ENCODE peak calls at places on chromosomes 16 and 17, in seven cellular contexts. K, Q, L, P, M, Z and C are unnamed samples.
A peak's percentile ranks its signal among the peaks of the same experiment; 100 is the strongest.

GRCh38 chr16:57444711-57445110 is 2.5 kb downstream of the CIAPIN1 start:
- DNase-seq in Z (no peak), M (no peak), Q (no peak), P (no peak), K (no peak), L (peak; percentile 23), C (no peak)

GRCh38 chr17:75668489-75668888 is 1.4 kb downstream of the SAP30BP start:
- DNase-seq in P (no peak), M (no peak), L (no peak), Z (no peak), K (no peak), Q (no peak), C (no peak)

GRCh38 chr16:1823821-1824220 is 2.8 kb downstream of the HAGH start:
- DNase-seq in K (no peak), P (peak; percentile 34), L (peak; percentile 76), Q (no peak), Z (no peak), M (no peak), C (no peak)

GRCh38 chr16:3945751-3946603 is 65.5 kb upstream of the CREBBP start:
- DNase-seq in P (peak; percentile 90), Q (no peak), K (no peak), Z (peak; percentile 98), M (no peak), L (peak; percentile 98), C (no peak)

GRCh38 chr17:40480501-40481003 is 20.9 kb downstream of the TNS4 start:
- DNase-seq in L (no peak), M (peak; percentile 66), Z (peak; percentile 91), Q (peak; percentile 91), K (no peak), P (no peak), C (peak; percentile 61)

GRCh38 chr16:2425825-2426430 is 3.3 kb upstream of the CCNF start:
- DNase-seq in M (no peak), Z (no peak), P (no peak), L (no peak), K (no peak), Q (no peak), C (no peak)

GRCh38 chr16:12735805-12736204 is 67.9 kb downstream of the CPPED1 start:
- DNase-seq in K (no peak), M (no peak), Q (no peak), L (no peak), Z (no peak), P (no peak), C (no peak)

GRCh38 chr16:56262879-56263245 is 71.6 kb downstream of the GNAO1 start:
- DNase-seq in M (no peak), Z (no peak), K (no peak), P (no peak), L (no peak), Q (no peak), C (no peak)

GRCh38 chr16:70395345-70395901 is 43.5 kb downstream of the ST3GAL2 start:
- DNase-seq in Q (peak; percentile 94), K (peak; percentile 73), L (peak; percentile 58), P (peak; percentile 60), M (peak; percentile 31), Z (no peak), C (peak; percentile 52)

GRCh38 chr17:36935681-36936454 is 1.4 kb upstream of the LHX1 start:
- DNase-seq in L (peak; percentile 66), K (no peak), Z (peak; percentile 78), M (no peak), Q (no peak), P (no peak), C (no peak)

GRCh38 chr16:73771676-73772075 is 524.9 kb upstream of the PSMD7 start:
- DNase-seq in Q (no peak), M (no peak), L (no peak), K (no peak), P (peak; percentile 29), Z (no peak), C (no peak)